ENCODE peak calls at places on chromosomes 12 and 14, in eight cellular contexts. N, G, F, K, S, P, C and U are unnamed samples.

GRCh38 chr14:31206536-31207286 is 882 bp downstream of the HECTD1 start:
- DNase-seq in N (peak; percentile 40), G (peak; percentile 29), F (no peak), K (peak; percentile 50), S (peak; percentile 31), P (peak; percentile 90), C (peak; percentile 61), U (no peak)

GRCh38 chr14:74575507-74575906 is 36.5 kb downstream of the LTBP2 start:
- DNase-seq in N (no peak), G (no peak), F (no peak), K (no peak), S (no peak), P (peak; percentile 55), C (no peak), U (no peak)

GRCh38 chr14:105139212-105139825 is 29.3 kb downstream of the JAG2 start:
- DNase-seq in N (no peak), G (no peak), F (no peak), K (peak; percentile 6), S (no peak), P (peak; percentile 54), C (no peak), U (no peak)

GRCh38 chr12:106801167-106801708 is 26.8 kb downstream of the RIC8B start:
- DNase-seq in N (no peak), G (no peak), F (no peak), K (no peak), S (no peak), P (no peak), C (no peak), U (no peak)

GRCh38 chr12:131828671-131829350 is 618 bp downstream of the MMP17 start:
- DNase-seq in N (no peak), G (peak; percentile 35), F (no peak), K (peak; percentile 46), S (no peak), P (no peak), C (no peak), U (no peak)

GRCh38 chr12:95760371-95760770 is 30.2 kb downstream of the NTN4 start:
- DNase-seq in N (no peak), G (no peak), F (no peak), K (no peak), S (no peak), P (no peak), C (no peak), U (no peak)

GRCh38 chr14:100545359-100545758 is 41.9 kb downstream of the BEGAIN start:
- DNase-seq in N (no peak), G (no peak), F (no peak), K (no peak), S (no peak), P (no peak), C (no peak), U (no peak)

GRCh38 chr12:1773937-1774655 is 46.3 kb upstream of the LRTM2 start:
- DNase-seq in N (no peak), G (no peak), F (no peak), K (no peak), S (no peak), P (no peak), C (no peak), U (no peak)

GRCh38 chr12:55720071-55720564 is at the start of gene RDH5:
- DNase-seq in N (peak; percentile 85), G (no peak), F (no peak), K (no peak), S (no peak), P (no peak), C (peak; percentile 93), U (no peak)

GRCh38 chr14:68365228-68365627 is 427.6 kb downstream of the ZFP36L1 start:
- DNase-seq in N (no peak), G (no peak), F (no peak), K (no peak), S (no peak), P (no peak), C (no peak), U (no peak)

GRCh38 chr14:65169351-65169750 is 67.0 kb upstream of the MAX start:
- DNase-seq in N (no peak), G (no peak), F (no peak), K (no peak), S (no peak), P (no peak), C (no peak), U (no peak)

GRCh38 chr14:52863339-52863700 is 71.9 kb upstream of the GNPNAT1 start:
- DNase-seq in N (no peak), G (no peak), F (no peak), K (no peak), S (no peak), P (no peak), C (no peak), U (no peak)

GRCh38 chr12:7108928-7109920 is at the start of gene C1RL:
- DNase-seq in N (peak; percentile 91), G (peak; percentile 82), F (peak; percentile 83), K (peak; percentile 96), S (peak; percentile 71), P (peak; percentile 72), C (peak; percentile 94), U (no peak)

DNA sequence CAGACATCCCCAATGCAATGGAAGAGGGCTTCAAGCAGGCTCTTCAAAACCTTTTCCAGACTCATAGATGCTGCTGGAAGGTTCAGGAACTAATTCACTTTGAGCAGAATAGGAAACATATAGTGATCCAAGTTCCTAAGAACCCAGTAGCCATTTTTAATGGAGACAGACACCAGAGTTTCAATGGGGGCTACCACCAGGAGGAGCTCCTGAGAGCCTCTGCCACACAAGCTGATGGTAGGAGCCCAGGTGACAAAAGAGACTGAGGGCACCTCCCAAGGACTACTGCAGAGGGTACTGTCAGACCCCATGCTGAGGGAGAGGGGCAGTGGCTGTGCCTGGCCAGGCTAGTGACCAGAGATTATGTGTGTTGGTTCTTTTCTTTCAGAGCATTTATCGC is 45.9 kb downstream of the IFNG start:
- DNase-seq in N (no peak), G (peak; percentile 22), F (no peak), K (no peak), S (no peak), P (no peak), C (peak; percentile 10), U (no peak)
- TF ChIP-seq CTCF in N (no peak), G (peak; percentile 31), F (no peak), K (no peak), S (peak; percentile 16), P (peak; percentile 35), C (no peak), U (peak; percentile 31)

GRCh38 chr14:103652806-103653205 is 23.8 kb downstream of the KLC1 start:
- DNase-seq in N (no peak), G (no peak), F (no peak), K (no peak), S (no peak), P (no peak), C (no peak), U (no peak)
- TF ChIP-seq CTCF in N (no peak), G (no peak), F (no peak), K (no peak), S (no peak), P (no peak), C (no peak), U (no peak)

GRCh38 chr12:100138048-100138907 is 4.4 kb downstream of the BLTP3B start:
- DNase-seq in N (no peak), G (no peak), F (no peak), K (no peak), S (no peak), P (no peak), C (no peak), U (no peak)
- TF ChIP-seq CTCF in N (no peak), G (peak; percentile 55), F (peak; percentile 31), K (no peak), S (no peak), P (peak; percentile 70), C (no peak), U (peak; percentile 34)

GRCh38 chr14:69879175-69880047 is at the start of gene SMOC1:
- DNase-seq in N (peak; percentile 86), G (peak; percentile 25), F (peak; percentile 79), K (peak; percentile 75), S (no peak), P (no peak), C (peak; percentile 82), U (peak; percentile 75)
- TF ChIP-seq CTCF in N (no peak), G (no peak), F (no peak), K (no peak), S (no peak), P (no peak), C (no peak), U (no peak)

DNA sequence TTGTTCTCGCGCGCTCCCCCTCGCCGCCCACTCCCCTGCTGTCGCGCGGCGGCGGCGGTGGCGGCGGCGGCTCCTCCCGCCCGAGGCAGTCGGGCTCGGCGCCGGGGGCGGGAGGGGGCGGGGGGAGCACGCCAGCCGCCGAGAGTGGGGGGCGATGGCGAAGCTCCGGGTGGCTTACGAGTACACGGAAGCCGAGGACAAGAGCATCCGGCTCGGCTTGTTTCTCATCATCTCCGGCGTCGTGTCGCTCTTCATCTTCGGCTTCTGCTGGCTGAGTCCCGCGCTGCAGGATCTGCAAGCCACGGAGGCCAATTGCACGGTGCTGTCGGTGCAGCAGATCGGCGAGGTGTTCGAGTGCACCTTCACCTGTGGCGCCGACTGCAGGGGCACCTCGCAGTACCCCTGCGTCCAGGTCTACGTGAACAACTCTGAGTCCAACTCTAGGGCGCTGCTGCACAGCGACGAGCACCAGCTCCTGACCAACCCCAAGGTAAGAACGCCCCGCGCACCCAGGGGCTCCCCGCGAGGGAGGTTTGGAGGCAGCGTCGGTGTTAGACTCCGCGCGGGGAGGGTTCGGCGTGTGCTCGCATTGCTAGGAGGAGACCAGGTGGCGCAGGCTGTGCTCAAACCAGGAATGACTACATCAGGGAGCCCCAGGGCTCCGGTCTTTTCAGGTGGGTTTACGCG is 634 bp downstream of the KCNMB4 start:
- DNase-seq in N (peak; percentile 8), G (peak; percentile 48), F (peak; percentile 69), K (peak; percentile 49), S (peak; percentile 34), P (peak; percentile 78), C (peak; percentile 36), U (no peak)
- TF ChIP-seq CTCF in N (no peak), G (no peak), F (no peak), K (no peak), S (no peak), P (no peak), C (no peak), U (no peak)

GRCh38 chr12:67268896-67269631 is at the start of gene CAND1:
- DNase-seq in N (peak; percentile 97), G (peak; percentile 95), F (peak; percentile 99), K (peak; percentile 88), S (peak; percentile 81), P (peak; percentile 97), C (peak; percentile 97), U (peak; percentile 44)
- TF ChIP-seq CTCF in N (no peak), G (peak; percentile 10), F (peak; percentile 29), K (no peak), S (no peak), P (no peak), C (no peak), U (no peak)

DNA sequence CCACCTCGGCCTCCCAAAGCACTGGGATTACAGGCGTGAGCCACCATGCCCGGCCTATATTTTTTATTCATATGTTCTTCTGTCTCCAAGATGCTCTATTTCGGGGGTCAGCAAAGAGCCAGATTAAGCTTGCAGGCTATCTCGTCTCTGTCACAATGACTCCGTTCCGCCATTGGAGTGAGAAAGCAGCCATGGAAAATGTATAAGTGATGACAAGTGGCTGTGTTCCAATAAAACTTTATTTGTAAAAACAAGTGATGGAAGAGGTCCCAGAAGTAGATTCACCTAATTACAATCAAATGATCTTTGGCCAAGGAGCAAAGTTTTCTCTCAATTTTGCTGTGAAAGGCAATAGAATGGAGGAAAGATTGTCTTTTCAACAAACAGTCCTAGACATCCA is 342.6 kb downstream of the MED13L start:
- DNase-seq in N (no peak), G (no peak), F (no peak), K (no peak), S (no peak), P (no peak), C (no peak), U (no peak)
- TF ChIP-seq CTCF in N (no peak), G (no peak), F (no peak), K (no peak), S (no peak), P (no peak), C (no peak), U (no peak)